ENCODE peak calls at places on chromosomes 13 and 19, in eight cellular contexts. W, B, G, F, R, H, C and J are unnamed samples.

GRCh38 chr13:87052731-87053130 is 618.4 kb upstream of the SLITRK5 start:
- DNase-seq in W (no peak), B (peak; percentile 54), G (no peak), F (no peak), R (no peak), H (no peak), C (no peak), J (no peak)

GRCh38 chr13:51885651-51886050 is 23.9 kb downstream of the CCDC70 start:
- DNase-seq in W (no peak), B (no peak), G (no peak), F (no peak), R (no peak), H (no peak), C (no peak), J (no peak)

GRCh38 chr13:106690779-106691178 is 122.8 kb upstream of the ARGLU1 start:
- DNase-seq in W (no peak), B (no peak), G (no peak), F (no peak), R (no peak), H (no peak), C (no peak), J (no peak)

GRCh38 chr13:93758575-93758974 is 532.0 kb downstream of the GPC6 start:
- DNase-seq in W (no peak), B (peak; percentile 57), G (no peak), F (peak; percentile 13), R (no peak), H (no peak), C (no peak), J (no peak)

GRCh38 chr19:35318679-35319448 is 10.1 kb upstream of the CD22 start:
- DNase-seq in W (no peak), B (peak; percentile 71), G (no peak), F (peak; percentile 85), R (no peak), H (peak; percentile 50), C (no peak), J (peak; percentile 84)

GRCh38 chr19:46639356-46640061 is 3.5 kb upstream of the GNG8 start:
- DNase-seq in W (no peak), B (peak; percentile 58), G (peak; percentile 94), F (no peak), R (no peak), H (peak; percentile 61), C (no peak), J (no peak)

GRCh38 chr13:97194473-97194872 is 27.7 kb upstream of the MBNL2 start:
- DNase-seq in W (no peak), B (peak; percentile 78), G (no peak), F (no peak), R (no peak), H (no peak), C (no peak), J (no peak)

GRCh38 chr13:34172048-34172447 is 354.1 kb downstream of the RFC3 start:
- DNase-seq in W (no peak), B (no peak), G (no peak), F (no peak), R (no peak), H (no peak), C (no peak), J (no peak)

GRCh38 chr13:105611424-105611823 is 924.0 kb downstream of the EFNB2 start:
- DNase-seq in W (no peak), B (peak; percentile 41), G (no peak), F (no peak), R (no peak), H (no peak), C (no peak), J (no peak)

GRCh38 chr13:96178759-96179158 is 88.9 kb downstream of the HS6ST3 start:
- DNase-seq in W (no peak), B (no peak), G (no peak), F (no peak), R (no peak), H (no peak), C (no peak), J (no peak)

GRCh38 chr13:101556676-101557121 is 104.2 kb downstream of the ITGBL1 start:
- DNase-seq in W (no peak), B (peak; percentile 7), G (peak; percentile 17), F (no peak), R (no peak), H (no peak), C (no peak), J (no peak)

GRCh38 chr13:45108716-45109706 is 11.3 kb upstream of the GTF2F2 start:
- DNase-seq in W (peak; percentile 54), B (peak; percentile 66), G (no peak), F (no peak), R (peak; percentile 55), H (no peak), C (peak; percentile 33), J (no peak)

GRCh38 chr19:14162871-14163297 is 26.5 kb upstream of the ASF1B start:
- DNase-seq in W (no peak), B (no peak), G (peak; percentile 19), F (no peak), R (no peak), H (no peak), C (no peak), J (no peak)

GRCh38 chr13:49701481-49701880 is 10.2 kb upstream of the EBPL start:
- DNase-seq in W (no peak), B (no peak), G (no peak), F (no peak), R (no peak), H (no peak), C (no peak), J (no peak)

GRCh38 chr13:43368003-43368402 is 344.6 kb downstream of the DNAJC15 start:
- DNase-seq in W (no peak), B (peak; percentile 57), G (no peak), F (no peak), R (no peak), H (no peak), C (no peak), J (no peak)

GRCh38 chr19:15297416-15298224 is 34.7 kb downstream of the BRD4 start:
- DNase-seq in W (peak; percentile 33), B (peak; percentile 83), G (no peak), F (peak; percentile 99), R (no peak), H (no peak), C (no peak), J (peak; percentile 85)

GRCh38 chr19:17873661-17874422 is 2.1 kb downstream of the SLC5A5 start:
- DNase-seq in W (peak; percentile 88), B (no peak), G (peak; percentile 98), F (no peak), R (peak; percentile 91), H (peak; percentile 98), C (no peak), J (peak; percentile 49)

GRCh38 chr13:101576977-101577376 is 124.5 kb downstream of the ITGBL1 start:
- DNase-seq in W (no peak), B (no peak), G (no peak), F (peak; percentile 69), R (no peak), H (no peak), C (no peak), J (no peak)

GRCh38 chr13:28147489-28147888 is 9.1 kb downstream of the PAN3 start:
- DNase-seq in W (no peak), B (peak; percentile 30), G (no peak), F (no peak), R (no peak), H (no peak), C (no peak), J (no peak)
- TF ChIP-seq USF2 in W (no peak), B (no peak), G (no peak), F (no peak), R (no peak), H (no peak), C (no peak), J (no peak)

GRCh38 chr13:73190477-73190876 is 131.7 kb downstream of the KLF5 start:
- DNase-seq in W (no peak), B (no peak), G (no peak), F (no peak), R (no peak), H (no peak), C (no peak), J (no peak)
- TF ChIP-seq USF2 in W (no peak), B (no peak), G (no peak), F (no peak), R (no peak), H (no peak), C (no peak), J (no peak)

GRCh38 chr19:29378543-29379105 is 147.2 kb upstream of the VSTM2B start:
- DNase-seq in W (no peak), B (no peak), G (no peak), F (no peak), R (peak; percentile 19), H (no peak), C (no peak), J (no peak)

GRCh38 chr19:29372921-29373797 is 152.6 kb upstream of the VSTM2B start:
- DNase-seq in W (no peak), B (no peak), G (no peak), F (no peak), R (peak; percentile 27), H (no peak), C (no peak), J (no peak)

GRCh38 chr19:29378126-29378525 is 147.7 kb upstream of the VSTM2B start:
- DNase-seq in W (no peak), B (no peak), G (no peak), F (no peak), R (peak; percentile 10), H (no peak), C (no peak), J (no peak)

GRCh38 chr19:29376855-29377354 is 148.9 kb upstream of the VSTM2B start:
- DNase-seq in W (no peak), B (no peak), G (no peak), F (no peak), R (peak; percentile 22), H (no peak), C (no peak), J (no peak)

GRCh38 chr19:29375429-29376093 is 150.2 kb upstream of the VSTM2B start:
- DNase-seq in W (no peak), B (no peak), G (no peak), F (no peak), R (peak; percentile 19), H (no peak), C (no peak), J (no peak)
- TF ChIP-seq USF2 in W (no peak), B (no peak), G (no peak), F (no peak), R (no peak), H (no peak), C (no peak), J (no peak)

DNA sequence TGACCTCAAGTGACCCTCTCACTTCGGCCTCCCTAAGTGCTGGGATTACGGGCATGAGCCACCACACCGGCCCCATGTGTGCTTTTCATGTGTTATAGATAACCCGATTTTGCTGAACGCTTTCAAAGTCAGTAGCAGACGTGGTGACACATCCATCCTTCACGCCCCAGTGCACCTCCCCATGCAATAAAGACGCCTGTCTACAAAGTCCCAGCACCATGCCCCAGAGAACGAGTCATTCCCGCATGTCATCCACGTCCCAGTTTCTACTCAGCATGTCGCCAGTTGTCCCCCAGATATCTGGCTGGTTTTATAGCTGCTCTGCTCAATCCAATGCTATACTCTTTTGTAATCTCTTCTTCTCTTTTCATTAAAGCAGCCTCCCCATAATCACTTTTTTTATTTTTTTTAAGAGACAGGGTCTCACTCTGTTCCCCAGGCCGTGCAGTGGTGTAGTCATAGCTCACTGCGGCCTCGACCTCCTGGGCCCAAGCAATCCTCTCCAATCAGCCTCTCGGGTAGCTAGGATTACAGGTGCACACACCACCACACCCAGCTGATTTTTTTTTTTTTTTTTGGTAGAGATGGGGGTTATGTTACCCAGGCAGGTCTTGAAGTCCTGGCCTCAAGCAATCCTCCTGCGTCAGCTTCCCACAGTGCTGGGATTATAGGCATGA is 42.5 kb downstream of the DNM2 start:
- DNase-seq in W (no peak), B (no peak), G (no peak), F (no peak), R (no peak), H (no peak), C (no peak), J (no peak)
- TF ChIP-seq USF2 in W (no peak), B (no peak), G (no peak), F (no peak), R (no peak), H (no peak), C (no peak), J (no peak)

GRCh38 chr19:3468211-3468610 is 12.1 kb downstream of the SMIM24 start:
- DNase-seq in W (no peak), B (no peak), G (no peak), F (no peak), R (no peak), H (no peak), C (no peak), J (no peak)
- TF ChIP-seq USF2 in W (no peak), B (no peak), G (no peak), F (no peak), R (no peak), H (no peak), C (no peak), J (no peak)